ENCODE peak calls at places on chromosomes 2 and 18, in five cellular contexts. T, G, R, A and L are unnamed samples.

GRCh38 chr18:371616-371998 is 103.8 kb upstream of the THOC1 start:
- ATAC-seq in T (no peak), A (no peak), R (no peak), G (no peak), L (peak)

GRCh38 chr2:215396595-215397313 is 39.1 kb downstream of the FN1 start:
- ATAC-seq in R (no peak), A (peak), T (peak), G (no peak), L (peak)

GRCh38 chr2:197184959-197185586 is 125.5 kb downstream of the ANKRD44 start:
- ATAC-seq in T (peak), G (no peak), A (no peak), R (peak), L (peak)

GRCh38 chr2:16584824-16585546 is 80.6 kb downstream of the CYRIA start:
- ATAC-seq in R (peak), G (no peak), T (peak), A (no peak), L (no peak)

GRCh38 chr2:157853820-157854219 is 22.3 kb downstream of the ACVR1 start:
- ATAC-seq in T (no peak), R (no peak), A (no peak), G (no peak), L (no peak)

GRCh38 chr2:19228720-19229119 is 129.7 kb downstream of the OSR1 start:
- ATAC-seq in A (no peak), R (no peak), T (no peak), G (no peak), L (no peak)

GRCh38 chr2:174554514-174555119 is 43.0 kb downstream of the WIPF1 start:
- ATAC-seq in R (peak), T (no peak), A (no peak), G (peak), L (no peak)

GRCh38 chr2:88048541-88048940 is 7.0 kb downstream of the KRCC1 start:
- ATAC-seq in T (no peak), G (no peak), R (no peak), A (no peak), L (no peak)

GRCh38 chr2:111919362-111919761 is 21.0 kb downstream of the MERTK start:
- ATAC-seq in A (no peak), T (no peak), R (no peak), G (peak), L (no peak)

GRCh38 chr2:147327636-147328035 is 517.2 kb upstream of the ACVR2A start:
- ATAC-seq in G (peak), R (no peak), A (no peak), T (peak), L (no peak)

GRCh38 chr18:29147944-29148343 is 971.0 kb upstream of the CDH2 start:
- ATAC-seq in T (peak), R (no peak), G (no peak), A (peak), L (no peak)

GRCh38 chr2:143175435-143175834 is 46.2 kb downstream of the ARHGAP15 start:
- ATAC-seq in G (peak), A (no peak), T (no peak), R (no peak), L (no peak)

GRCh38 chr18:77397617-77398016 is 148.0 kb downstream of the GALR1 start:
- ATAC-seq in R (no peak), T (no peak), A (no peak), G (no peak), L (no peak)

GRCh38 chr18:44180683-44181082 is 500.0 kb upstream of the SETBP1 start:
- ATAC-seq in R (no peak), G (no peak), A (no peak), T (no peak), L (no peak)

GRCh38 chr2:39120771-39121522 is at the start of gene SOS1:
- ATAC-seq in G (peak), T (peak), R (peak), A (peak), L (peak)
- TF ChIP-seq POLR2A in G (peak), T (peak), R (peak), A (peak), L (peak)

GRCh38 chr18:49728542-49728941 is 84.8 kb downstream of the ACAA2 start:
- ATAC-seq in A (peak), T (no peak), G (peak), R (peak), L (no peak)

GRCh38 chr18:49727816-49728215 is 85.5 kb downstream of the ACAA2 start:
- ATAC-seq in G (no peak), T (no peak), R (no peak), A (no peak), L (no peak)

GRCh38 chr18:49723648-49724180 is 89.6 kb downstream of the ACAA2 start:
- ATAC-seq in T (no peak), G (peak), A (no peak), R (peak), L (no peak)

GRCh38 chr18:49726564-49726963 is 86.8 kb downstream of the ACAA2 start:
- ATAC-seq in A (no peak), T (peak), R (no peak), G (no peak), L (peak)

GRCh38 chr18:49725809-49726514 is 87.4 kb downstream of the ACAA2 start:
- ATAC-seq in R (peak), G (no peak), A (peak), T (peak), L (peak)
- TF ChIP-seq POLR2A in R (no peak), G (no peak), A (no peak), T (no peak), L (no peak)

GRCh38 chr2:85538507-85539360 is at the start of gene MAT2A:
- ATAC-seq in G (peak), T (peak), A (peak), R (peak), L (peak)

GRCh38 chr2:85537600-85538506 is 1.1 kb upstream of the MAT2A start:
- ATAC-seq in A (peak), R (peak), T (peak), G (peak), L (peak)

GRCh38 chr2:85541262-85541661 is 2.3 kb downstream of the MAT2A start:
- ATAC-seq in A (no peak), T (no peak), G (no peak), R (no peak), L (no peak)

GRCh38 chr2:85540131-85540587 is 1.2 kb downstream of the MAT2A start:
- ATAC-seq in T (no peak), G (no peak), A (no peak), R (no peak), L (no peak)

GRCh38 chr2:85539361-85540130 is 578 bp downstream of the MAT2A start:
- ATAC-seq in R (peak), A (peak), G (peak), T (peak), L (peak)
- TF ChIP-seq POLR2A in R (peak), A (no peak), G (peak), T (no peak), L (peak)

DNA sequence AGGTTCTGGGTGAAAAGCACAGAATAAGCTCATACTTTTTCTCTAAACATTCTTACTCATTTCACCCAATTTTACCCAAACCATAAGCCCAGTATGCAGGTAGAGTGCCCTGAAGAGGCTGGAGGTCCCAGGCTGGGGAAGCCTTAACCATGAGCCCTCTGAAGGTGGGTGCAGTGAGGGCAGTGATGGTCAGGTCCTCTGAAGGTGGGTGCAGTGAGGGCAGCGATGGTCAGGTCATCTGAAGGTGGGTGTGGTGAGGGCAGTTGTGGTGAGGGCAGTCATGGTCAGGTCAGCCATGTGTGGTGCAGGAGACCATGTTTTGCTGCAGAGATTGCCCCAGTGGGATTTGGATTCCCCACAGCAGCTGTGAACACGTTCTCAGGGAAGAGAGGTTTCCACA is 148.8 kb downstream of the SNTG2 start:
- ATAC-seq in T (no peak), A (peak), G (no peak), R (peak), L (no peak)
- TF ChIP-seq POLR2A in T (no peak), A (no peak), G (no peak), R (no peak), L (no peak)

DNA sequence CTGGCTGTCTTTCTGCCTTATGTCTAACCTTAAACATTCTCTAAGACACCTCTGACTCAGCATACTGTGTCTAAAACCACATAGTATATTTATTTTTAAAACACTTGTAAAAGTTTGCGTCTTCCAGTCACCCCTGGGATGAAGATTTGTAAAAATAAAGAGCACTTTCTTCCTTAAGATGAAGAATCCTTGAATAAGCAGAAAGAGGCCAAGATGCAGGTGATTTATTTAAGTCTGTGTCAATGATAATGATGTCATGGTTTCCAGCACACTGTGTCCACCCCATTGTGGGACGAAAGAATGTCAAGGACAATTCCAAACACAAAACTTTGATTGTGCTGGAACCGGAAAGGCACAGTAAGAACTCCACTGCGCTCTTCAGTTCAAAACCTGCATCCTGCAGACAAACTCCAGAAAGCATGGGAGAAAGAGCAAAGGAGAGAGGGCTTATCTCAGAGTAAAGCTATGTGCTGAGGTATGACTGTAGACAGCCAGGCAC is 92.9 kb downstream of the ZEB2 start:
- ATAC-seq in G (no peak), R (peak), A (no peak), T (peak), L (no peak)
- TF ChIP-seq POLR2A in G (no peak), R (no peak), A (no peak), T (no peak), L (no peak)

DNA sequence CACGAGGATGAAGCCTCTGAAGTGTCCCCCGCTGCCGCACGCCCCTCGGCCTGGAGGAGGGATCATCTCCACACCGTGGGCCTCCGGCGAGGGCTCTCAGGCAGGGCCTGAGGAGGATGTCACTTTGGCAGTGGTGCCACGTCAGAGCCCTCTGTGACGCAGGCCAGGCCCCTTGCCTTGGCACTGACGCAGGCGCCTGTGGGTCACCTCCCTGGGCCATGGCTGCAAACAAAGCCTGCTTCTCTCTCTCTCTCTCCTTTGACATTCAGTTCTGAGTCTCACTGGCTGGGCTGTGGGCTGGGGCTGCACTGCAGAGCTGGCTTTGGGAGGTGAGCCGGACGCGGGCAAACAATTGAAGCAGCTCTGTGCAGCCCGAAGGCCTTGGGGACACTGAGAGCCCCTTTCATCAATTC is 273.7 kb downstream of the TWIST2 start:
- ATAC-seq in G (no peak), A (no peak), T (no peak), R (no peak), L (peak)
- TF ChIP-seq POLR2A in G (no peak), A (no peak), T (no peak), R (no peak), L (no peak)

GRCh38 chr18:50281295-50281971 is at the start of gene MBD1:
- ATAC-seq in G (peak), R (peak), A (peak), T (peak), L (peak)
- TF ChIP-seq POLR2A in G (no peak), R (peak), A (peak), T (peak), L (peak)